ENCODE peak calls at places on chromosomes 3 and 15, in four cellular contexts. One of them, this sample, is unnamed.

GRCh38 chr15:82186748-82187415 is 75.7 kb downstream of the EFL1 start:
- DNase-seq in fibroblast of pulmonary artery: no peak
- DNase-seq in psoas muscle: no peak
- DNase-seq in bronchial epithelial cell: no peak
- DNase-seq in this sample: no peak

GRCh38 chr3:178562869-178563232 is 26.6 kb downstream of the KCNMB2 start:
- DNase-seq in fibroblast of pulmonary artery: peak
- DNase-seq in bronchial epithelial cell: no peak
- DNase-seq in psoas muscle: no peak
- DNase-seq in this sample: peak

GRCh38 chr3:36907911-36908646 is 36.8 kb downstream of the TRANK1 start:
- DNase-seq in fibroblast of pulmonary artery: peak
- DNase-seq in bronchial epithelial cell: peak
- DNase-seq in psoas muscle: no peak
- DNase-seq in this sample: peak

GRCh38 chr3:159884661-159885402 is 103.8 kb upstream of the IL12A start:
- DNase-seq in psoas muscle: no peak
- DNase-seq in bronchial epithelial cell: peak
- DNase-seq in fibroblast of pulmonary artery: peak
- DNase-seq in this sample: peak

GRCh38 chr3:182683335-182684257 is 109.7 kb upstream of the ATP11B start:
- DNase-seq in psoas muscle: no peak
- DNase-seq in fibroblast of pulmonary artery: peak
- DNase-seq in bronchial epithelial cell: peak
- DNase-seq in this sample: peak

GRCh38 chr3:127629462-127630403 is 748 bp downstream of the PODXL2 start:
- DNase-seq in bronchial epithelial cell: no peak
- DNase-seq in fibroblast of pulmonary artery: no peak
- DNase-seq in psoas muscle: no peak
- DNase-seq in this sample: no peak

GRCh38 chr3:116423365-116423764 is 21.9 kb downstream of the LSAMP start:
- DNase-seq in psoas muscle: no peak
- DNase-seq in bronchial epithelial cell: no peak
- DNase-seq in fibroblast of pulmonary artery: no peak
- DNase-seq in this sample: no peak

GRCh38 chr15:80188293-80188692 is 35.5 kb downstream of the FAH start:
- DNase-seq in fibroblast of pulmonary artery: no peak
- DNase-seq in psoas muscle: no peak
- DNase-seq in bronchial epithelial cell: peak
- DNase-seq in this sample: no peak

GRCh38 chr3:15299036-15299435 is 33.4 kb downstream of the SH3BP5 start:
- DNase-seq in bronchial epithelial cell: no peak
- DNase-seq in fibroblast of pulmonary artery: no peak
- DNase-seq in psoas muscle: no peak
- DNase-seq in this sample: no peak

GRCh38 chr15:51830279-51830806 is 890 bp downstream of the TMOD3 start:
- DNase-seq in psoas muscle: no peak
- DNase-seq in fibroblast of pulmonary artery: peak
- DNase-seq in bronchial epithelial cell: peak
- DNase-seq in this sample: peak

GRCh38 chr3:160180581-160181216 is 44.5 kb upstream of the C3orf80 start:
- DNase-seq in bronchial epithelial cell: no peak
- DNase-seq in fibroblast of pulmonary artery: peak
- DNase-seq in psoas muscle: no peak
- DNase-seq in this sample: peak

GRCh38 chr3:25460751-25461150 is 32.7 kb downstream of the RARB start:
- DNase-seq in fibroblast of pulmonary artery: peak
- DNase-seq in bronchial epithelial cell: no peak
- DNase-seq in psoas muscle: no peak
- DNase-seq in this sample: no peak

GRCh38 chr3:170864525-170865208 is 5.3 kb downstream of the RPL22L1 start:
- DNase-seq in fibroblast of pulmonary artery: no peak
- DNase-seq in bronchial epithelial cell: peak
- DNase-seq in psoas muscle: no peak
- DNase-seq in this sample: no peak

GRCh38 chr15:67776600-67776999 is 48.7 kb upstream of the SKOR1 start:
- DNase-seq in fibroblast of pulmonary artery: peak
- DNase-seq in bronchial epithelial cell: no peak
- DNase-seq in psoas muscle: no peak
- DNase-seq in this sample: peak

GRCh38 chr15:25890532-25890931 is 27.4 kb upstream of the ATP10A start:
- DNase-seq in psoas muscle: no peak
- DNase-seq in bronchial epithelial cell: no peak
- DNase-seq in fibroblast of pulmonary artery: no peak
- DNase-seq in this sample: no peak

GRCh38 chr3:169085827-169086226 is 577.7 kb downstream of the MECOM start:
- DNase-seq in psoas muscle: no peak
- DNase-seq in fibroblast of pulmonary artery: peak
- DNase-seq in bronchial epithelial cell: peak
- DNase-seq in this sample: peak

GRCh38 chr3:196064006-196064405 is 17.9 kb downstream of the TFRC start:
- DNase-seq in fibroblast of pulmonary artery: no peak
- DNase-seq in bronchial epithelial cell: no peak
- DNase-seq in psoas muscle: no peak
- DNase-seq in this sample: peak

GRCh38 chr15:62165029-62165792 is at the start of gene C2CD4B:
- DNase-seq in bronchial epithelial cell: no peak
- DNase-seq in psoas muscle: peak
- DNase-seq in fibroblast of pulmonary artery: peak
- DNase-seq in this sample: no peak

GRCh38 chr15:100058458-100058857 is 283.3 kb downstream of the ADAMTS17 start:
- DNase-seq in bronchial epithelial cell: no peak
- DNase-seq in psoas muscle: no peak
- DNase-seq in fibroblast of pulmonary artery: no peak
- DNase-seq in this sample: no peak

GRCh38 chr3:40920041-40920440 is 279.3 kb upstream of the CTNNB1 start:
- DNase-seq in fibroblast of pulmonary artery: peak
- DNase-seq in psoas muscle: no peak
- DNase-seq in bronchial epithelial cell: peak
- DNase-seq in this sample: peak

GRCh38 chr3:10263549-10264363 is 15.5 kb downstream of the TATDN2 start:
- DNase-seq in fibroblast of pulmonary artery: peak
- DNase-seq in bronchial epithelial cell: peak
- DNase-seq in psoas muscle: no peak
- DNase-seq in this sample: peak

GRCh38 chr3:29695201-29695904 is 414.5 kb downstream of the RBMS3 start:
- DNase-seq in bronchial epithelial cell: peak
- DNase-seq in fibroblast of pulmonary artery: peak
- DNase-seq in psoas muscle: no peak
- DNase-seq in this sample: peak

GRCh38 chr3:64222501-64222900 is 2.8 kb downstream of the PRICKLE2 start:
- DNase-seq in bronchial epithelial cell: no peak
- DNase-seq in fibroblast of pulmonary artery: no peak
- DNase-seq in psoas muscle: no peak
- DNase-seq in this sample: no peak

GRCh38 chr3:193844472-193844871 is 251.5 kb downstream of the OPA1 start:
- DNase-seq in fibroblast of pulmonary artery: no peak
- DNase-seq in bronchial epithelial cell: no peak
- DNase-seq in psoas muscle: no peak
- DNase-seq in this sample: no peak

GRCh38 chr3:14227866-14228265 is 49.2 kb downstream of the LSM3 start:
- DNase-seq in fibroblast of pulmonary artery: no peak
- DNase-seq in psoas muscle: no peak
- DNase-seq in bronchial epithelial cell: peak
- DNase-seq in this sample: no peak

GRCh38 chr3:184710870-184711365 is 946 bp downstream of the MAGEF1 start:
- DNase-seq in psoas muscle: no peak
- DNase-seq in bronchial epithelial cell: no peak
- DNase-seq in fibroblast of pulmonary artery: peak
- DNase-seq in this sample: no peak

GRCh38 chr3:167736997-167737396 is 1.5 kb downstream of the SERPINI1 start:
- DNase-seq in fibroblast of pulmonary artery: no peak
- DNase-seq in bronchial epithelial cell: no peak
- DNase-seq in psoas muscle: no peak
- DNase-seq in this sample: no peak

GRCh38 chr15:32718082-32718821 is 448 bp downstream of the GREM1 start:
- DNase-seq in psoas muscle: no peak
- DNase-seq in fibroblast of pulmonary artery: no peak
- DNase-seq in bronchial epithelial cell: no peak
- DNase-seq in this sample: peak

GRCh38 chr3:116069024-116069423 is 376.3 kb downstream of the LSAMP start:
- DNase-seq in fibroblast of pulmonary artery: no peak
- DNase-seq in psoas muscle: no peak
- DNase-seq in bronchial epithelial cell: no peak
- DNase-seq in this sample: no peak

GRCh38 chr3:190172751-190173150 is 52.1 kb upstream of the P3H2 start:
- DNase-seq in bronchial epithelial cell: peak
- DNase-seq in fibroblast of pulmonary artery: no peak
- DNase-seq in psoas muscle: no peak
- DNase-seq in this sample: no peak

GRCh38 chr15:77021088-77021481 is 26.2 kb downstream of the PSTPIP1 start:
- DNase-seq in fibroblast of pulmonary artery: no peak
- DNase-seq in bronchial epithelial cell: no peak
- DNase-seq in psoas muscle: peak
- DNase-seq in this sample: no peak

GRCh38 chr3:146626384-146627122 is 21.4 kb upstream of the PLSCR5 start:
- DNase-seq in bronchial epithelial cell: no peak
- DNase-seq in psoas muscle: no peak
- DNase-seq in fibroblast of pulmonary artery: no peak
- DNase-seq in this sample: no peak

GRCh38 chr3:146625117-146625775 is 20.1 kb upstream of the PLSCR5 start:
- DNase-seq in psoas muscle: no peak
- DNase-seq in bronchial epithelial cell: peak
- DNase-seq in fibroblast of pulmonary artery: peak
- DNase-seq in this sample: peak
- H3K4me3 ChIP-seq in psoas muscle: peak
- H3K4me3 ChIP-seq in bronchial epithelial cell: peak
- H3K4me3 ChIP-seq in fibroblast of pulmonary artery: no peak
- H3K4me3 ChIP-seq in this sample: no peak

GRCh38 chr3:39408493-39409372 is 2.2 kb downstream of the RPSA start:
- DNase-seq in fibroblast of pulmonary artery: no peak
- DNase-seq in bronchial epithelial cell: no peak
- DNase-seq in psoas muscle: no peak
- DNase-seq in this sample: no peak
- H3K4me3 ChIP-seq in fibroblast of pulmonary artery: peak
- H3K4me3 ChIP-seq in bronchial epithelial cell: no peak
- H3K4me3 ChIP-seq in psoas muscle: peak
- H3K4me3 ChIP-seq in this sample: peak

DNA sequence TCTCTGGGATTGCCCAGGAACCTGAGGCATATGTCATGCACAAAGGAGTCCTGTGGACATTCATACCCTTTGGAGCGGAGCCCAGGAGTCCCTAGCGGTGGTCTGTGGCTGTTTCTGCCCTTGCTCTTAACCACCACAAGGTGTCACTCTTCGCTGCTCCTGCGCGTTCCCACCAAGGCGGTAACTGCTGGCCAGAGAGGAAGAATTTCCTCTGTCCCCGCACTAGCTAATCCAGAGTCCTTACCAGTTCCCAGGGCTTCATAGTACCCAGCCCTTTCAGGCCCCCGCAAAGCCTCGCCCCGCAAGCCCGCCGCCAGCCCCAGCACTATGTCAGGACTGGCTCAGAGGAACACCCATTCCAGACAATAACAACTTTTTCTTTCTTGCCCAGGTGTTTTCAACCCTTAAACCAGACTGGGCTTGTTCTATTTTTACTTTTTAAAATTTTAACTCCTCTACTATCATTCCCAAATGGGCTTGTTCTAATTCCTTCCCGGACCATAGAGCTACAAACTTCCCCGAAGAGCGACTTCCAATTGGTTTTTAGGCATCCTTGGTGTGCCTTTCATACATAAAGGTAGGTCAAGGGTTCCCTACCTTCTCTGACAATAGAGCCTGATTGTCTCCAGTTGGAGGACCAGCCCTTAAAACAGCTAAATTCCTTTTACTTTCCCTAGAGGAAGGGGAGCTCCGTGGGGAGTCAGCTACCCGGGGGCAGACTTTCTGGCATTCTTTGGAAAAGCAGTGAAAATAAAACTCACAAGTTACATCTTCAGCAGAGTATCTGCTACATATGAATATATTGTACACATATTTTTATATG is 31.8 kb upstream of the ZNF774 start:
- DNase-seq in psoas muscle: peak
- DNase-seq in fibroblast of pulmonary artery: peak
- DNase-seq in bronchial epithelial cell: peak
- DNase-seq in this sample: peak
- H3K4me3 ChIP-seq in psoas muscle: peak
- H3K4me3 ChIP-seq in fibroblast of pulmonary artery: no peak
- H3K4me3 ChIP-seq in bronchial epithelial cell: no peak
- H3K4me3 ChIP-seq in this sample: peak

GRCh38 chr3:185934726-185935464 is 2.9 kb downstream of the TRA2B start:
- DNase-seq in fibroblast of pulmonary artery: no peak
- DNase-seq in bronchial epithelial cell: no peak
- DNase-seq in psoas muscle: no peak
- DNase-seq in this sample: no peak

GRCh38 chr3:185930393-185931107 is 7.3 kb downstream of the TRA2B start:
- DNase-seq in psoas muscle: no peak
- DNase-seq in fibroblast of pulmonary artery: no peak
- DNase-seq in bronchial epithelial cell: no peak
- DNase-seq in this sample: peak

GRCh38 chr3:185933374-185933950 is 4.4 kb downstream of the TRA2B start:
- DNase-seq in fibroblast of pulmonary artery: no peak
- DNase-seq in bronchial epithelial cell: no peak
- DNase-seq in psoas muscle: no peak
- DNase-seq in this sample: no peak

GRCh38 chr3:185931777-185932176 is 6.0 kb downstream of the TRA2B start:
- DNase-seq in fibroblast of pulmonary artery: no peak
- DNase-seq in psoas muscle: no peak
- DNase-seq in bronchial epithelial cell: no peak
- DNase-seq in this sample: no peak

GRCh38 chr3:185932213-185932612 is 5.6 kb downstream of the TRA2B start:
- DNase-seq in psoas muscle: no peak
- DNase-seq in fibroblast of pulmonary artery: no peak
- DNase-seq in bronchial epithelial cell: no peak
- DNase-seq in this sample: no peak
- H3K4me3 ChIP-seq in psoas muscle: peak
- H3K4me3 ChIP-seq in fibroblast of pulmonary artery: peak
- H3K4me3 ChIP-seq in bronchial epithelial cell: no peak
- H3K4me3 ChIP-seq in this sample: peak

GRCh38 chr3:58492385-58492970 is 582 bp downstream of the KCTD6 start:
- DNase-seq in fibroblast of pulmonary artery: no peak
- DNase-seq in bronchial epithelial cell: no peak
- DNase-seq in psoas muscle: no peak
- DNase-seq in this sample: no peak

GRCh38 chr3:58494107-58494506 is 2.2 kb downstream of the KCTD6 start:
- DNase-seq in bronchial epithelial cell: no peak
- DNase-seq in psoas muscle: no peak
- DNase-seq in fibroblast of pulmonary artery: no peak
- DNase-seq in this sample: no peak

GRCh38 chr3:58497074-58497473 is 5.2 kb downstream of the KCTD6 start:
- DNase-seq in psoas muscle: no peak
- DNase-seq in fibroblast of pulmonary artery: no peak
- DNase-seq in bronchial epithelial cell: no peak
- DNase-seq in this sample: peak

GRCh38 chr3:58495101-58495500 is 3.2 kb downstream of the KCTD6 start:
- DNase-seq in fibroblast of pulmonary artery: no peak
- DNase-seq in bronchial epithelial cell: no peak
- DNase-seq in psoas muscle: no peak
- DNase-seq in this sample: no peak

DNA sequence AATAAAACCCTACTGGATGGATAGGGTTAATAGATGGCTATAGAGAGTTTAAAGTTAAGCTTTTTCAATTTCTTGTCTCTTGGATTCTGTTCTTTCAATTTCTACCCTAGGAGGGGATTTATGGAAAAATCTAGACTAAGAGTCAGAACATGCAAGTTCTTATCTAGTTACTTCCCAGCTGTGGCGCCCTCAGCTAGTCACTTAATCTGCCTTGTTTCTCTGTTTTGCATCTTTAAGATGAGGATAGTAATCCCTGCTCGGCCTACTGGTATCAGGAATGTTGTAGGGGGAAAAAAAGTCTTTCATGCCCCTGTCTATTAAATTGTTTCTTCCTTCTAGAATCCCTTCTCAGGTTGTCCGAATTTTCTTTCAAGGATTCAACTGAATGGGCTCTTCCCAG is 4.3 kb downstream of the KCTD6 start:
- DNase-seq in bronchial epithelial cell: no peak
- DNase-seq in psoas muscle: no peak
- DNase-seq in fibroblast of pulmonary artery: no peak
- DNase-seq in this sample: no peak
- H3K4me3 ChIP-seq in bronchial epithelial cell: no peak
- H3K4me3 ChIP-seq in psoas muscle: no peak
- H3K4me3 ChIP-seq in fibroblast of pulmonary artery: no peak
- H3K4me3 ChIP-seq in this sample: no peak